ENCODE peak calls at places on chromosome 1, in four cellular contexts. One of them, this sample, is unnamed.

GRCh38 chr1:209869242-209870149 is 41.7 kb downstream of the UTP25 start:
- ATAC-seq in HepG2: no peak
- ATAC-seq in upper lobe of left lung: no peak
- ATAC-seq in K562: no peak
- ATAC-seq in this sample: no peak

GRCh38 chr1:117416004-117416403 is 48.8 kb downstream of the MAN1A2 start:
- ATAC-seq in upper lobe of left lung: no peak
- ATAC-seq in K562: no peak
- ATAC-seq in HepG2: no peak
- ATAC-seq in this sample: no peak

GRCh38 chr1:210633140-210633539 is 304.4 kb downstream of the HHAT start:
- ATAC-seq in upper lobe of left lung: no peak
- ATAC-seq in K562: no peak
- ATAC-seq in HepG2: no peak
- ATAC-seq in this sample: no peak

GRCh38 chr1:225651872-225652725 is 824 bp downstream of the ENAH start:
- ATAC-seq in upper lobe of left lung: no peak
- ATAC-seq in K562: no peak
- ATAC-seq in HepG2: peak; percentile 14
- ATAC-seq in this sample: no peak

GRCh38 chr1:20164694-20165202 is 21.1 kb upstream of the UBXN10 start:
- ATAC-seq in HepG2: no peak
- ATAC-seq in K562: no peak
- ATAC-seq in upper lobe of left lung: no peak
- ATAC-seq in this sample: peak; percentile 48

GRCh38 chr1:151568626-151569088 is 28.5 kb downstream of the TUFT1 start:
- ATAC-seq in HepG2: no peak
- ATAC-seq in upper lobe of left lung: no peak
- ATAC-seq in K562: peak; percentile 76
- ATAC-seq in this sample: no peak

GRCh38 chr1:172342584-172343245 is 77.8 kb upstream of the C1orf105 start:
- ATAC-seq in HepG2: no peak
- ATAC-seq in K562: no peak
- ATAC-seq in upper lobe of left lung: no peak
- ATAC-seq in this sample: no peak

GRCh38 chr1:151800830-151801229 is 4.4 kb downstream of the LINGO4 start:
- ATAC-seq in HepG2: no peak
- ATAC-seq in upper lobe of left lung: no peak
- ATAC-seq in K562: no peak
- ATAC-seq in this sample: no peak

GRCh38 chr1:94942171-94943128 is 15.5 kb upstream of the CNN3 start:
- ATAC-seq in K562: no peak
- ATAC-seq in HepG2: peak; percentile 78
- ATAC-seq in upper lobe of left lung: peak; percentile 11
- ATAC-seq in this sample: no peak

GRCh38 chr1:230381564-230381963 is 44.6 kb downstream of the PGBD5 start:
- ATAC-seq in upper lobe of left lung: no peak
- ATAC-seq in HepG2: peak; percentile 13
- ATAC-seq in K562: no peak
- ATAC-seq in this sample: no peak

GRCh38 chr1:226410958-226411357 is 3.1 kb upstream of the PARP1 start:
- ATAC-seq in K562: no peak
- ATAC-seq in HepG2: no peak
- ATAC-seq in upper lobe of left lung: no peak
- ATAC-seq in this sample: no peak

GRCh38 chr1:226882187-226882586 is 11.8 kb downstream of the PSEN2 start:
- ATAC-seq in HepG2: no peak
- ATAC-seq in K562: no peak
- ATAC-seq in upper lobe of left lung: no peak
- ATAC-seq in this sample: no peak

GRCh38 chr1:119626841-119627240 is 21.2 kb downstream of the ZNF697 start:
- ATAC-seq in HepG2: no peak
- ATAC-seq in upper lobe of left lung: no peak
- ATAC-seq in K562: no peak
- ATAC-seq in this sample: peak; percentile 30

GRCh38 chr1:9435854-9436253 is 103.4 kb upstream of the SLC25A33 start:
- ATAC-seq in K562: no peak
- ATAC-seq in upper lobe of left lung: no peak
- ATAC-seq in HepG2: peak; percentile 6
- ATAC-seq in this sample: no peak

GRCh38 chr1:86419277-86419903 is 4.6 kb upstream of the CLCA2 start:
- ATAC-seq in K562: peak; percentile 89
- ATAC-seq in HepG2: peak; percentile 65
- ATAC-seq in upper lobe of left lung: no peak
- ATAC-seq in this sample: no peak

GRCh38 chr1:181104042-181104789 is 15.7 kb downstream of the IER5 start:
- ATAC-seq in HepG2: peak; percentile 31
- ATAC-seq in K562: peak; percentile 64
- ATAC-seq in upper lobe of left lung: no peak
- ATAC-seq in this sample: no peak

GRCh38 chr1:205832326-205832751 is 17.6 kb downstream of the PM20D1 start:
- ATAC-seq in K562: peak; percentile 84
- ATAC-seq in upper lobe of left lung: no peak
- ATAC-seq in HepG2: no peak
- ATAC-seq in this sample: no peak

GRCh38 chr1:179143332-179143731 is 61.5 kb downstream of the TOR3A start:
- ATAC-seq in HepG2: no peak
- ATAC-seq in upper lobe of left lung: no peak
- ATAC-seq in K562: no peak
- ATAC-seq in this sample: peak; percentile 81

GRCh38 chr1:32400876-32401631 is 6.8 kb upstream of the BSDC1 start:
- ATAC-seq in K562: peak; percentile 96
- ATAC-seq in HepG2: peak; percentile 97
- ATAC-seq in upper lobe of left lung: peak; percentile 94
- ATAC-seq in this sample: peak; percentile 98

GRCh38 chr1:145871994-145872411 is 13.1 kb upstream of the PIAS3 start:
- ATAC-seq in K562: no peak
- ATAC-seq in upper lobe of left lung: peak; percentile 64
- ATAC-seq in HepG2: peak; percentile 39
- ATAC-seq in this sample: peak; percentile 73

GRCh38 chr1:155241851-155242264 is 13.4 kb downstream of the ENTREP3 start:
- ATAC-seq in K562: no peak
- ATAC-seq in HepG2: no peak
- ATAC-seq in upper lobe of left lung: no peak
- ATAC-seq in this sample: no peak

GRCh38 chr1:30914587-30914922 is 6.0 kb upstream of the SDC3 start:
- ATAC-seq in HepG2: no peak
- ATAC-seq in upper lobe of left lung: no peak
- ATAC-seq in K562: no peak
- ATAC-seq in this sample: no peak

DNA sequence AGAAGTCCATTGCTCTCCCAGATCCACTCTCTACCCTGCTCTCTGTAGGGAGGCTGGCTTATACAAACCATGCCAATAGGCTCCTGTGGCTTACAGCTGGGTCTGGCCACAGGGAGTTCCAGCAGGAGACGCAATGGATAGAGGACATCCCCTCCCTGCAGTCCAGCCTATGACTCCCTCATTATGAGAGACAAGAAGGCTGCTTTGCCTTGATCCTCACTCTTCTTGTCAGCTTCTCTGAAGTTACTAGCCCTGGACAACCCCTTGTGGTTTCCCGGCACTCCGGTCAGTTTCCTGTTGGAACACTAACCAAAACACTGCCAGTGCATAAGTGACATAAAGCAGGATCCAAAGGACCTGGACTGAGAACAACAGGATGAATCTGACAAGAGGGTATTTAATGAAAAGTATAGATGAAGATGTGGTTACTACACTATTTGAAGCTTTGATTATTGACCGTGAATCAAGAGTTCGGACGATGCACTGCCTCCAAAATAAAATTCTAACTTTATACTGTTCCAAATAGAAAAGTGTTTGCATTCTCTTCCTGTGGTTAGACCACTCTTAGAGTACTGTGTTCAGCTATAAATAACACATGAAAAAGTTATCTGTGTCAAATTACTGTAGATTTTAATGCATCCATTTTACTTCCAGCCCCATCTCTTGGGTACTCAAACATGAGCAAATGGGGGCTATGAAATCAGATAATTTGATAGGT is 32.7 kb upstream of the ZNF326 start:
- ATAC-seq in K562: no peak
- ATAC-seq in upper lobe of left lung: no peak
- ATAC-seq in HepG2: no peak
- ATAC-seq in this sample: no peak
- TF ChIP-seq EP300 in K562: no peak
- TF ChIP-seq EP300 in upper lobe of left lung: no peak
- TF ChIP-seq EP300 in HepG2: no peak
- TF ChIP-seq EP300 in this sample: no peak

DNA sequence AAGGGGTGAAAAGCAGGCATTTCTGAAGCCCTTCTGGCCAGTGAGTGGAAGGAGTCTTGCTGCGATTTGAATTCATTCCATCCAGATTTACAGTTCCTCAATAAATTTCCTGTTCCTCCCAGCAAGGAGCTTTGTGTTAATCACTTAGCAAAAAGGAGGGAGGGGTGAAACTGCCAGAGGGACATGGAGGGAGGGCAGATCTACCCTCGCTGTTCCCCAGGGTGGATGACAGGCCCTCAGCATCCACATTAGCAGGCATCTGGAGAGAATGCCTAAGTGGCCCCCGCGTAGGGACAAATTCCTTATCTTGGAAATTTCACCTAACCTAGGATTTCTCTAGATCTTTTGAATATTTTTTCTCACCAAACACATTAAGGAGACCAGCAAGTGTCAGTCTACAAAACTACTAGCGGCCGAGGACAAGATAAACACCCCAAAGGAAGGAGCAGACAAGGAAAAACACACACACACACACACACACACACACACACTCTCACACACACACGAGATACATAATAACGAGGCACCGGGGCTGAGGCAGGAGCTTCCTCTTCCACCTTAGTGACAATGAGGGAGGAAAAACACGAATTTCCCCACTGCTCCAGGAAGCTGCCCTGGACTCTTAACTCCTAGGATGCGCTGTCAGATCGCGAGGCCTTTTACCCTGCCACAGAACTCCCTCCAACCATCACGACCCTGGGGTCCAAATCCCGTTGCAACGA is 983 bp downstream of the ETV3 start:
- ATAC-seq in upper lobe of left lung: no peak
- ATAC-seq in HepG2: peak; percentile 3
- ATAC-seq in K562: peak; percentile 6
- ATAC-seq in this sample: no peak
- TF ChIP-seq POLR2AphosphoS5 in upper lobe of left lung: no peak
- TF ChIP-seq POLR2AphosphoS5 in HepG2: no peak
- TF ChIP-seq POLR2AphosphoS5 in K562: no peak
- TF ChIP-seq POLR2AphosphoS5 in this sample: no peak

GRCh38 chr1:1398677-1399186 is 403 bp downstream of the CCNL2 start:
- ATAC-seq in K562: peak; percentile 0
- ATAC-seq in HepG2: no peak
- ATAC-seq in upper lobe of left lung: no peak
- ATAC-seq in this sample: peak; percentile 4

GRCh38 chr1:1397839-1398523 is 1.2 kb downstream of the CCNL2 start:
- ATAC-seq in HepG2: no peak
- ATAC-seq in K562: peak; percentile 11
- ATAC-seq in upper lobe of left lung: no peak
- ATAC-seq in this sample: no peak

GRCh38 chr1:1400576-1401456 is 1.7 kb upstream of the CCNL2 start:
- ATAC-seq in upper lobe of left lung: no peak
- ATAC-seq in HepG2: peak; percentile 81
- ATAC-seq in K562: no peak
- ATAC-seq in this sample: no peak

GRCh38 chr1:1399870-1400575 is 888 bp upstream of the CCNL2 start:
- ATAC-seq in HepG2: peak; percentile 0
- ATAC-seq in K562: peak; percentile 1
- ATAC-seq in upper lobe of left lung: no peak
- ATAC-seq in this sample: no peak

GRCh38 chr1:1399187-1399869 is at the start of gene CCNL2:
- ATAC-seq in K562: peak; percentile 96
- ATAC-seq in HepG2: peak; percentile 88
- ATAC-seq in upper lobe of left lung: peak; percentile 99
- ATAC-seq in this sample: peak; percentile 99
- TF ChIP-seq EP300 in K562: peak; percentile 34
- TF ChIP-seq EP300 in HepG2: no peak
- TF ChIP-seq EP300 in upper lobe of left lung: no peak
- TF ChIP-seq EP300 in this sample: no peak

DNA sequence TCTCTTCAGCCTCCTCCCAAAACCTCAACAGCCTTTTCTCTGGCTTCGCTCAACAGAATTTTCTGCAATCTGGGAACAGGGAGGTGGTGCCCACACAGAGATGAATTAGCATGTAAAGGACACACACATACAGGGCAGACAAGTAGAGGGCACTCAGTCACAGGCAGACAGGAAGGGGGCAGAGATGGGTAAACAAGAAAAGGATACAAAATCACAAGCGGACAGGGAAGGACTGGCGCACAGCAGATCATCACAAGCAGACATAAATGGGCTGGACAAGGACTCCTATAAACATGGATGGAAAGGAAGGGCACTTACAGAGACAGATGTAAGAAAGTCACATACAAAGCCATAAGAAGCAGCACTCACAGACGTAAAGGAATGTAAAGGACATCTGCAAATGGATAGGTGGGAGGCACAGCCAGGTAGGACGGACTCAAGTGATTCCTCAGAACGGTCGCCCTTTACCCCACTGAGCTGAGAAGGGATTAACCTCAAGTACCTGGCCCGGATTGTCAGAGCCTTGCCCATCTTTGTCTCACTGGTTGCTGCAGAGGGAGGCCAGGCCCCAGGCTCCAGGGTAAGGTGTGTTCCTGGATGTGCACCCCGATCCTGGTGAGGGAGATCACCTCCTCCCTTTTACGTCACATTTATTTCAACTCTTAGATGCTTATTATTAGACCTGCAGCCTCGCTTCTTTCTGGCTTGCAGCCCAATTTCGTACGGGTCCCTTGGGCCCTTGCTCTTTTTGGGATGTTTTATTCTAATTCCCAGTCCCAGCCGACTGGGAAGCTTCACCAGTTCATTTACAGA is 841 bp upstream of the PRCC start:
- ATAC-seq in K562: no peak
- ATAC-seq in upper lobe of left lung: peak; percentile 20
- ATAC-seq in HepG2: peak; percentile 15
- ATAC-seq in this sample: peak; percentile 13
- TF ChIP-seq POLR2AphosphoS5 in K562: no peak
- TF ChIP-seq POLR2AphosphoS5 in upper lobe of left lung: no peak
- TF ChIP-seq POLR2AphosphoS5 in HepG2: no peak
- TF ChIP-seq POLR2AphosphoS5 in this sample: no peak